ENCODE peak calls at places on chromosomes 16 and 17, in four cellular contexts. D, P, N and T are unnamed samples.

GRCh38 chr16:51896013-51896412 is 650.9 kb downstream of the TOX3 start:
- DNase-seq in P (no peak), N (no peak), D (no peak), T (no peak)

GRCh38 chr17:40035162-40035559 is 19.0 kb downstream of the MED24 start:
- DNase-seq in D (no peak), N (peak), P (peak), T (no peak)

GRCh38 chr16:80147021-80147680 is 393.6 kb upstream of the DYNLRB2 start:
- DNase-seq in P (no peak), N (no peak), D (no peak), T (no peak)

GRCh38 chr16:75377971-75378386 is 55.3 kb downstream of the CFDP1 start:
- DNase-seq in N (peak), D (no peak), P (no peak), T (peak)

GRCh38 chr17:78529871-78530670 is 47.1 kb downstream of the DNAH17 start:
- DNase-seq in D (no peak), N (no peak), P (peak), T (no peak)

GRCh38 chr16:65406076-65406475 is 284.2 kb upstream of the CDH11 start:
- DNase-seq in P (peak), N (no peak), D (no peak), T (no peak)

GRCh38 chr17:35849469-35850348 is 19.0 kb downstream of the HEATR9 start:
- DNase-seq in N (peak), D (peak), P (peak), T (peak)

GRCh38 chr17:28320215-28321061 is 1.4 kb downstream of the TMEM97 start:
- DNase-seq in P (no peak), N (no peak), D (no peak), T (no peak)

GRCh38 chr16:83839561-83839960 is 31.8 kb downstream of the HSBP1 start:
- DNase-seq in D (no peak), N (no peak), P (no peak), T (no peak)

GRCh38 chr17:1820518-1821252 is 9.0 kb downstream of the SMYD4 start:
- DNase-seq in P (no peak), N (no peak), D (no peak), T (peak)

GRCh38 chr16:67407176-67407787 is 9.0 kb downstream of the ZDHHC1 start:
- DNase-seq in D (no peak), N (no peak), P (peak), T (no peak)

GRCh38 chr17:59863607-59864006 is 29.1 kb downstream of the TUBD1 start:
- DNase-seq in D (no peak), P (no peak), N (no peak), T (no peak)

GRCh38 chr17:7393613-7394451 is 493 bp downstream of the PLSCR3 start:
- DNase-seq in P (peak), D (peak), N (no peak), T (no peak)

GRCh38 chr17:80671823-80672105 is 127.1 kb downstream of the RPTOR start:
- DNase-seq in P (no peak), N (no peak), D (no peak), T (no peak)

GRCh38 chr16:10122546-10122945 is 59.7 kb downstream of the GRIN2A start:
- DNase-seq in D (peak), N (no peak), P (peak), T (no peak)

GRCh38 chr17:78862073-78863023 is 21.7 kb upstream of the USP36 start:
- DNase-seq in D (no peak), N (no peak), P (no peak), T (peak)

GRCh38 chr17:64780096-64781012 is 118.2 kb upstream of the SMURF2 start:
- DNase-seq in P (peak), D (no peak), N (no peak), T (peak)

GRCh38 chr17:30244853-30245385 is 9.4 kb upstream of the SLC6A4 start:
- DNase-seq in D (no peak), P (no peak), N (no peak), T (peak)

GRCh38 chr16:48354877-48355585 is 30.2 kb downstream of the SIAH1 start:
- DNase-seq in N (no peak), D (no peak), P (no peak), T (no peak)

GRCh38 chr17:44587339-44587738 is 30.1 kb downstream of the FZD2 start:
- DNase-seq in N (no peak), P (peak), D (no peak), T (peak)

GRCh38 chr17:58531661-58532554 is 17.5 kb upstream of the MTMR4 start:
- DNase-seq in N (peak), D (no peak), P (peak), T (peak)

GRCh38 chr16:70700101-70701020 is 14.5 kb upstream of the MTSS2 start:
- DNase-seq in N (no peak), P (no peak), D (no peak), T (no peak)

GRCh38 chr17:62109378-62109902 is 44.4 kb upstream of the MED13 start:
- DNase-seq in N (peak), D (peak), P (peak), T (peak)

GRCh38 chr17:77354721-77355455 is 214.1 kb downstream of the SEC14L1 start:
- DNase-seq in D (no peak), N (no peak), P (peak), T (peak)

GRCh38 chr17:82370471-82371332 is 863 bp upstream of the UTS2R start:
- DNase-seq in D (no peak), N (no peak), P (peak), T (no peak)

GRCh38 chr16:27947696-27948095 is 115.8 kb downstream of the GSG1L start:
- DNase-seq in P (no peak), N (no peak), D (no peak), T (no peak)

GRCh38 chr16:4468972-4469371 is 5.5 kb downstream of the NMRAL1 start:
- DNase-seq in P (no peak), N (no peak), D (no peak), T (no peak)
- H3K4me2 ChIP-seq in P (no peak), N (no peak), D (no peak), T (no peak)

GRCh38 chr16:73735954-73736353 is 560.7 kb upstream of the PSMD7 start:
- DNase-seq in D (no peak), P (no peak), N (no peak), T (no peak)
- H3K4me2 ChIP-seq in D (no peak), P (no peak), N (no peak), T (no peak)

GRCh38 chr17:74760404-74761105 is 12.1 kb downstream of the NHERF1 start:
- DNase-seq in N (no peak), P (peak), D (no peak), T (no peak)
- H3K4me2 ChIP-seq in N (peak), P (peak), D (no peak), T (no peak)

GRCh38 chr17:51640108-51640622 is 379.8 kb downstream of the UTP18 start:
- DNase-seq in P (peak), D (peak), N (no peak), T (no peak)
- H3K4me2 ChIP-seq in P (no peak), D (no peak), N (no peak), T (no peak)